ENCODE peak calls at places on chromosomes 13 and 19, in seven cellular contexts. X is brain microvascular endothelial cell; T is AG04450; O is CD8-positive, alpha-beta T cell; Y is left ventricle myocardium inferior; I is fibroblast of pulmonary artery; E is choroid plexus epithelial cell. A is an unnamed sample.

GRCh38 chr19:58563823-58564222 is 5.4 kb upstream of the UBE2M start:
- DNase-seq in X (no peak), T (no peak), O (no peak), Y (peak), I (no peak), E (no peak), A (no peak)

GRCh38 chr19:12994701-12995595 is at the start of gene NFIX:
- DNase-seq in X (no peak), T (no peak), O (peak), Y (peak), I (peak), E (peak), A (no peak)

GRCh38 chr19:38070573-38070972 is 153.4 kb downstream of the DPF1 start:
- DNase-seq in X (peak), T (peak), O (no peak), Y (no peak), I (peak), E (peak), A (peak)

GRCh38 chr13:112417079-112417478 is 40.9 kb downstream of the SPACA7 start:
- DNase-seq in X (no peak), T (no peak), O (no peak), Y (no peak), I (no peak), E (no peak), A (no peak)

GRCh38 chr19:3716147-3716668 is 8.0 kb downstream of the TJP3 start:
- DNase-seq in X (no peak), T (no peak), O (no peak), Y (no peak), I (no peak), E (no peak), A (no peak)

GRCh38 chr13:109288151-109288709 is 498.2 kb downstream of the IRS2 start:
- DNase-seq in X (no peak), T (no peak), O (no peak), Y (no peak), I (no peak), E (peak), A (no peak)

GRCh38 chr19:2661615-2662014 is 40.9 kb downstream of the GNG7 start:
- DNase-seq in X (no peak), T (no peak), O (no peak), Y (no peak), I (no peak), E (peak), A (no peak)

GRCh38 chr13:52845766-52846566 is 2.5 kb downstream of the PCDH8 start:
- DNase-seq in X (no peak), T (no peak), O (no peak), Y (peak), I (peak), E (peak), A (no peak)

GRCh38 chr19:3780786-3781304 is 5.3 kb downstream of the MATK start:
- DNase-seq in X (no peak), T (no peak), O (no peak), Y (no peak), I (no peak), E (no peak), A (no peak)

GRCh38 chr13:61170791-61171330 is 244.8 kb downstream of the PCDH20 start:
- DNase-seq in X (no peak), T (no peak), O (no peak), Y (peak), I (no peak), E (no peak), A (no peak)

GRCh38 chr13:39571502-39572092 is 31.4 kb downstream of the LHFPL6 start:
- DNase-seq in X (no peak), T (no peak), O (no peak), Y (peak), I (no peak), E (no peak), A (no peak)

GRCh38 chr13:41418027-41418426 is 39.3 kb upstream of the RGCC start:
- DNase-seq in X (peak), T (peak), O (no peak), Y (no peak), I (peak), E (peak), A (peak)

GRCh38 chr13:39616087-39616694 is 13.2 kb upstream of the LHFPL6 start:
- DNase-seq in X (peak), T (peak), O (peak), Y (no peak), I (peak), E (peak), A (peak)

GRCh38 chr19:48724796-48725753 is 5.5 kb upstream of the MAMSTR start:
- DNase-seq in X (peak), T (peak), O (no peak), Y (peak), I (peak), E (peak), A (peak)

GRCh38 chr13:80946008-80946802 is 605.3 kb upstream of the SPRY2 start:
- DNase-seq in X (no peak), T (no peak), O (no peak), Y (no peak), I (no peak), E (no peak), A (no peak)

GRCh38 chr13:67128148-67128547 is 102.0 kb downstream of the PCDH9 start:
- DNase-seq in X (no peak), T (no peak), O (no peak), Y (no peak), I (no peak), E (no peak), A (no peak)

GRCh38 chr19:55384576-55385235 is 614 bp upstream of the TMEM238 start:
- DNase-seq in X (no peak), T (no peak), O (peak), Y (no peak), I (no peak), E (no peak), A (no peak)

GRCh38 chr19:46303702-46304397 is 7.0 kb downstream of the HIF3A start:
- DNase-seq in X (peak), T (no peak), O (no peak), Y (peak), I (peak), E (peak), A (no peak)

GRCh38 chr19:54151362-54152035 is 8.0 kb downstream of the LENG1 start:
- DNase-seq in X (no peak), T (no peak), O (no peak), Y (no peak), I (no peak), E (no peak), A (no peak)

GRCh38 chr19:3931041-3931440 is 1.8 kb upstream of the NMRK2 start:
- DNase-seq in X (no peak), T (no peak), O (no peak), Y (peak), I (no peak), E (no peak), A (no peak)

GRCh38 chr19:12867120-12868099 is 13.8 kb downstream of the DNASE2 start:
- DNase-seq in X (peak), T (no peak), O (peak), Y (no peak), I (peak), E (peak), A (no peak)

GRCh38 chr19:42293966-42294365 is 8.0 kb upstream of the PRR19 start:
- DNase-seq in X (no peak), T (no peak), O (no peak), Y (no peak), I (no peak), E (no peak), A (no peak)

GRCh38 chr13:106261450-106261849 is 274.0 kb downstream of the EFNB2 start:
- DNase-seq in X (no peak), T (no peak), O (no peak), Y (no peak), I (no peak), E (no peak), A (no peak)

GRCh38 chr13:43805071-43805468 is 18.3 kb upstream of the ENOX1 start:
- DNase-seq in X (peak), T (peak), O (no peak), Y (no peak), I (peak), E (peak), A (peak)

GRCh38 chr19:17580470-17581000 is 25.1 kb downstream of the COLGALT1 start:
- DNase-seq in X (no peak), T (no peak), O (no peak), Y (no peak), I (no peak), E (no peak), A (no peak)
- TF ChIP-seq CTCF in X (peak), T (no peak), O (no peak), Y (no peak), I (no peak), E (peak), A (no peak)

GRCh38 chr13:107713314-107713713 is 502.0 kb downstream of the LIG4 start:
- DNase-seq in X (no peak), T (no peak), O (no peak), Y (no peak), I (peak), E (no peak), A (no peak)
- H3K4me3 ChIP-seq in X (no peak), T (no peak), O (no peak), Y (no peak), I (no peak), E (no peak), A (no peak)

DNA sequence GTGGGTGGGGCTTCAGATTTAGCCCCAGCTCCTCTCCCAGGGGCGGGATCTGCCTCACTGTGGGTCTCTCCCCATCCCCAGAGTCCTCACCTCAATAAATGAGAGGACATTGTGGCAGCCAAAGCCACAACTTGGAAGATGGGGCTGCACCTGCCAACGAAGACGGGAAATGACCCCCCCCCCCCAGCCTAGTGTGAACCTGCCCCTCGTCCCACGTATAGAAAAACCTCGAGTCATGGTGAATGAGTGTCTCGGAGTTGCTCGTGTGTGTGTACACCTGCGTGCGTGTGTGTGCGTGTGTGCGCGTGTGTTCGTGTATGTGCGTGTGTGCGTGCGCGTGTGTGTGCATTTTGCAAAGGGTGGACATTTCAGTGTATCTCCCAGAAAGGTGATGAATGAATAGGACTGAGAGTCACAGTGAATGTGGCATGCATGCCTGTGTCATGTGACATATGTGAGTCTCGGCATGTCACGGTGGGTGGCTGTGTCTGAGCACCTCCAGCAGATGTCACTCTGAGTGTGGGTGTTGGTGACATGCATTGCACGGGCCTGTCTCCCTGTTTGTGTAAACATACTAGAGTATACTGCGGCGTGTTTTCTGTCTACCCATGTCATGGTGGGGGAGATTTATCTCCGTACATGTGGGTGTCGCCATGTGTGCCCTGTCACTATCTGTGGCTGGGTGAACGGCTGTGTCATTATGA is 1.5 kb upstream of the TRAPPC5 start:
- DNase-seq in X (no peak), T (no peak), O (peak), Y (no peak), I (no peak), E (no peak), A (no peak)
- TF ChIP-seq CTCF in X (no peak), T (no peak), O (peak), Y (no peak), I (no peak), E (no peak), A (no peak)

GRCh38 chr19:34904521-34904845 is 22.2 kb upstream of the ZNF30 start:
- DNase-seq in X (no peak), T (no peak), O (no peak), Y (no peak), I (no peak), E (no peak), A (no peak)
- H3K4me3 ChIP-seq in X (no peak), T (no peak), O (no peak), Y (peak), I (no peak), E (no peak), A (no peak)